ENCODE peak calls at places on chromosome 10, in eight cellular contexts. S is SK-N-MC; Z is small intestine; O is heart right ventricle; X is aorta; R is mucosa of descending colon; V is pancreas; T is naive thymus-derived CD4-positive, alpha-beta T cell. E is an unnamed sample.

GRCh38 chr10:4234661-4235060 is 449.7 kb upstream of the KLF6 start:
- DNase-seq in S (no peak), X (no peak), Z (peak; percentile 63), T (no peak), R (no peak), O (no peak), V (no peak), E (no peak)

GRCh38 chr10:34862892-34863291 is 47.8 kb upstream of the PARD3 start:
- DNase-seq in T (no peak), R (peak; percentile 57), O (no peak), V (no peak), Z (peak; percentile 32), X (no peak), S (no peak), E (no peak)

GRCh38 chr10:107733328-107733727 is 568.8 kb upstream of the SORCS1 start:
- DNase-seq in V (no peak), T (no peak), X (no peak), R (no peak), O (no peak), S (no peak), Z (no peak), E (no peak)

GRCh38 chr10:101772017-101772894 is 3.7 kb downstream of the FGF8 start:
- DNase-seq in O (no peak), V (no peak), S (no peak), X (no peak), R (no peak), T (no peak), Z (no peak), E (no peak)

GRCh38 chr10:126684171-126684745 is 13.8 kb upstream of the C10orf90 start:
- DNase-seq in V (no peak), X (no peak), Z (no peak), T (no peak), O (no peak), R (no peak), S (no peak), E (no peak)

GRCh38 chr10:113108180-113108835 is 158.3 kb downstream of the TCF7L2 start:
- DNase-seq in V (no peak), Z (no peak), R (no peak), T (no peak), X (no peak), S (no peak), O (peak; percentile 35), E (no peak)

GRCh38 chr10:67763499-67764011 is 67.6 kb upstream of the CTNNA3 start:
- DNase-seq in Z (peak; percentile 66), X (peak; percentile 88), R (peak; percentile 75), V (peak; percentile 72), T (peak; percentile 76), S (no peak), O (peak; percentile 85), E (peak; percentile 83)

GRCh38 chr10:24898501-24898900 is 53.9 kb downstream of the PRTFDC1 start:
- DNase-seq in T (no peak), X (no peak), Z (no peak), R (no peak), S (no peak), V (no peak), O (no peak), E (no peak)

GRCh38 chr10:30804478-30805055 is 175.0 kb upstream of the LYZL2 start:
- DNase-seq in T (no peak), Z (no peak), V (no peak), X (no peak), R (no peak), S (no peak), O (peak; percentile 41), E (no peak)

GRCh38 chr10:48232717-48233447 is 41.6 kb downstream of the FRMPD2 start:
- DNase-seq in X (no peak), V (no peak), R (no peak), Z (no peak), S (no peak), O (no peak), T (no peak), E (no peak)

GRCh38 chr10:60433684-60434083 is 44.0 kb upstream of the ANK3 start:
- DNase-seq in V (no peak), S (no peak), R (no peak), Z (no peak), X (no peak), T (no peak), O (no peak), E (no peak)

GRCh38 chr10:9331583-9332008 is 1277.1 kb downstream of the GATA3 start:
- DNase-seq in X (no peak), R (no peak), S (peak; percentile 30), T (peak; percentile 26), Z (peak; percentile 31), V (no peak), O (no peak), E (no peak)

GRCh38 chr10:134205-134742 is 981 bp upstream of the ZMYND11 start:
- DNase-seq in T (peak; percentile 26), V (peak; percentile 29), O (no peak), R (peak; percentile 29), Z (peak; percentile 51), S (no peak), X (no peak), E (peak; percentile 30)

GRCh38 chr10:33263453-33263852 is 71.0 kb downstream of the NRP1 start:
- DNase-seq in R (no peak), T (no peak), V (no peak), Z (no peak), S (no peak), O (no peak), X (no peak), E (no peak)

GRCh38 chr10:123583639-123584418 is 82.3 kb upstream of the GPR26 start:
- DNase-seq in Z (peak; percentile 73), R (peak; percentile 89), S (no peak), T (no peak), X (peak; percentile 94), O (peak; percentile 79), V (peak; percentile 79), E (peak; percentile 66)

GRCh38 chr10:16509996-16510395 is 11.7 kb downstream of the C1QL3 start:
- DNase-seq in T (no peak), V (no peak), R (no peak), O (no peak), Z (no peak), X (no peak), S (no peak), E (no peak)

GRCh38 chr10:24685958-24686540 is 37.6 kb downstream of the ARHGAP21 start:
- DNase-seq in Z (no peak), V (no peak), T (no peak), X (peak; percentile 62), S (no peak), O (no peak), R (no peak), E (no peak)

GRCh38 chr10:112816033-112816430 is 134.0 kb upstream of the TCF7L2 start:
- DNase-seq in T (no peak), V (no peak), R (no peak), O (no peak), Z (no peak), S (no peak), X (no peak), E (no peak)

GRCh38 chr10:69344591-69345244 is 66.4 kb downstream of the HK1 start:
- DNase-seq in T (peak; percentile 35), O (no peak), X (no peak), S (no peak), V (no peak), R (no peak), Z (no peak), E (no peak)

GRCh38 chr10:110411047-110411410 is 86.7 kb upstream of the DUSP5 start:
- DNase-seq in Z (no peak), R (no peak), T (no peak), O (no peak), S (no peak), X (no peak), V (no peak), E (peak; percentile 29)

GRCh38 chr10:132383751-132384181 is 13.2 kb upstream of the PWWP2B start:
- DNase-seq in T (no peak), O (no peak), S (no peak), X (peak; percentile 34), V (no peak), R (no peak), Z (no peak), E (no peak)

GRCh38 chr10:71271626-71272025 is 47.4 kb upstream of the SLC29A3 start:
- DNase-seq in T (no peak), O (peak; percentile 9), V (no peak), S (no peak), X (no peak), R (no peak), Z (no peak), E (no peak)

GRCh38 chr10:104233817-104234216 is 1.7 kb upstream of the CFAP43 start:
- DNase-seq in S (no peak), X (no peak), R (no peak), T (no peak), V (no peak), O (no peak), Z (no peak), E (no peak)

GRCh38 chr10:128124813-128125403 is 1.3 kb downstream of the MKI67 start:
- DNase-seq in X (no peak), R (no peak), O (no peak), S (no peak), T (no peak), Z (peak; percentile 4), V (no peak), E (no peak)
- H3K4me3 ChIP-seq in X (no peak overlapping the region), R (no peak overlapping the region), O (no peak overlapping the region), S (peak overlapping the region; percentile 82), T (peak overlapping the region; percentile 82), Z (peak overlapping the region; percentile 84), V (peak overlapping the region; percentile 78), E (peak overlapping the region; percentile 75)

GRCh38 chr10:79434223-79434687 is 11.2 kb downstream of the ZCCHC24 start:
- DNase-seq in R (no peak), V (no peak), Z (no peak), X (no peak), T (no peak), O (no peak), S (no peak), E (no peak)
- H3K36me3 ChIP-seq in R (no peaks in the 10 kb centered on the region), V (no peaks in the 10 kb centered on the region), Z (no peaks in the 10 kb centered on the region), X (no peaks in the 10 kb centered on the region), T (no peaks in the 10 kb centered on the region), O (no peaks in the 10 kb centered on the region), S (no peaks in the 10 kb centered on the region), E (peaks cover 25% of the 10 kb centered on the region)

GRCh38 chr10:11108356-11108755 is 90.7 kb downstream of the CELF2 start:
- DNase-seq in S (no peak), R (no peak), V (no peak), Z (no peak), T (no peak), X (no peak), O (no peak), E (no peak)
- H3K4me3 ChIP-seq in S (no peak overlapping the region), R (no peak overlapping the region), V (no peak overlapping the region), Z (no peak overlapping the region), T (no peak overlapping the region), X (no peak overlapping the region), O (no peak overlapping the region), E (no peak overlapping the region)

DNA sequence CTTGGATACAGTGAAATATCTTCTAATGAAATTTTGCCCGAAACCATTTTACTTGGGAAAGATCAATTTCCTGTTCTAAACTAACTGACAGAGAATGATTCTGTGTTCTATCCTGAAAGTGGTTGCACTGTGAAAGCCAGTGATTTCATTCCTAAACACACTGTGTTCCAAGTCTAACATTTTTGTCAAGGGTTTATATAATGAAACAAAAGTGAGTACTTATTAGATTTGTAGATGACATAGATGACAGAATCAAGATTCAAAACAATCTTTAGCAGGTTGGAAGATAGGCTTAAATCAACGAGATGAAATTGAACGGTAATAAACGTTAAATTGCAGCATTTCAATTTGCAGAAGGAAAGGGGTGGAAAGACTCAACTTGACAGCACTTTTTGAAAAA is 13.3 kb downstream of the KAT6B start:
- DNase-seq in X (no peak), T (no peak), Z (no peak), S (no peak), R (no peak), O (no peak), V (no peak), E (no peak)
- H3K36me3 ChIP-seq in X (peaks cover 2% of the 10 kb centered on the region), T (no peaks in the 10 kb centered on the region), Z (peaks cover 4% of the 10 kb centered on the region), S (no peaks in the 10 kb centered on the region), R (no peaks in the 10 kb centered on the region), O (no peaks in the 10 kb centered on the region), V (no peaks in the 10 kb centered on the region), E (peaks cover 22% of the 10 kb centered on the region)

E was measured in left ventricle myocardium inferior.